ENCODE peak calls at places on chromosomes 12 and 14, in four cellular contexts. F, K, C and M are unnamed samples.

GRCh38 chr12:119988440-119988787 is 622 bp upstream of the BICDL1 start:
- DNase-seq in K (no peak), F (no peak), C (no peak), M (no peak)

GRCh38 chr12:91529829-91530228 is 347.2 kb upstream of the DCN start:
- DNase-seq in F (peak; percentile 44), C (no peak), K (no peak), M (no peak)

GRCh38 chr12:42705863-42706262 is 116.3 kb upstream of the PRICKLE1 start:
- DNase-seq in C (no peak), K (no peak), F (no peak), M (peak; percentile 93)

GRCh38 chr12:124764870-124765570 is 98.6 kb downstream of the SCARB1 start:
- DNase-seq in F (no peak), C (no peak), K (no peak), M (peak; percentile 87)

GRCh38 chr14:64953310-64953654 is 10.7 kb upstream of the GPX2 start:
- DNase-seq in K (no peak), C (no peak), F (no peak), M (peak; percentile 43)

GRCh38 chr14:65251213-65251612 is 148.9 kb upstream of the MAX start:
- DNase-seq in K (no peak), F (no peak), C (no peak), M (no peak)

GRCh38 chr14:94341654-94342333 is 18.7 kb upstream of the SERPINA6 start:
- DNase-seq in C (no peak), K (no peak), F (no peak), M (no peak)

GRCh38 chr14:68794130-68794855 is 1.4 kb upstream of the ZFP36L1 start:
- DNase-seq in C (peak; percentile 55), F (peak; percentile 85), K (no peak), M (peak; percentile 97)

GRCh38 chr12:89212339-89212771 is 139.9 kb downstream of the DUSP6 start:
- DNase-seq in C (no peak), F (peak; percentile 63), K (no peak), M (peak; percentile 71)

GRCh38 chr12:60014441-60014840 is 418.6 kb downstream of the SLC16A7 start:
- DNase-seq in K (no peak), F (no peak), C (no peak), M (no peak)

DNA sequence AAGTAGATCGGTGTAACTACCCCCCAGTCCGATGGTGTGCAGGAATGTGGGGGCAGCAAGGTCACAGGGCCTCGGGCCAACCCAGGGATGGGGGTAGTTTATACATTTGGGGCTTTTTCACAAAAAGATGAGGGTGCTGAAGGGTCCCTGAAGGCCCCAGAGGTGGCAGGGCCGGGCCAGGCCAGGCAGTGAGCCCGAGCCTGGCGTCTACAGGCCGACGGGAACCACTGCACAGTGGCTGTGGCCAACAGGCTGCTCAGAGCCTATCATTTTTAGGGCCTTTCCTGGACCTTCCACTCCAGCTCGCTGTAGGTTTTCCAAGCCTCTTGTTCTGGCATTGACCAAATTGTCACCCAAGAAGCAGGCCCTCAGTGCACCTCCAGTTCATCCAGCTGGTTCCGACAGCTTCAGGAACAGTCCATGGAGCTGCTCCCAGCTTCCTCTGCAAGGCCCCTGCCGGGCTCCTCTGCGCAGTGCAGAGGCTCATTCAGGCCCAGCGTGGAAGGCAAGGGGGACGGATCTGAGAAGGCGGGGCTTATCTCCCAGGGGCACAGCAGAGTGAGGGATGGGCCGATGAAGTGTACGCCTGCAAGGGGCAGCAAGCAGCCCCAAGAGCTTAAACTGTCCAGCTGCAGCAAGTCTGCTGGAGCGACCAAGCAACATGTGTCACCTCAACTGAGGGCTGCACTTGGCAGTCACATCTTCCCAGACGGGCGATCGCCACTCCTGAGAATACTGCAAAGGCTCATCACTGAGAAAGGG is 13.9 kb downstream of the CDCA4 start:
- DNase-seq in K (no peak), F (no peak), C (no peak), M (no peak)
- TF ChIP-seq POLR2AphosphoS5 in K (no peak), F (no peak), C (no peak), M (no peak)

GRCh38 chr12:3186546-3187237 is 109.5 kb downstream of the TSPAN9 start:
- DNase-seq in C (no peak), K (no peak), F (no peak), M (no peak)
- TF ChIP-seq POLR2A in C (no peak), K (no peak), F (no peak), M (no peak)

GRCh38 chr12:54257332-54257731 is 22.6 kb downstream of the CBX5 start:
- DNase-seq in K (no peak), C (no peak), F (no peak), M (no peak)
- H3K4me3 ChIP-seq in K (no peak overlapping the region), C (no peak overlapping the region), F (no peak overlapping the region), M (no peak overlapping the region)

GRCh38 chr12:3752741-3753486 is at the start of gene CRACR2A:
- DNase-seq in K (peak; percentile 32), F (peak; percentile 35), C (peak; percentile 88), M (peak; percentile 80)
- TF ChIP-seq POLR2AphosphoS5 in K (peak; percentile 68), F (no peak), C (no peak), M (no peak)

GRCh38 chr12:111685322-111685810 is 390 bp downstream of the BRAP start:
- DNase-seq in C (no peak), F (no peak), K (no peak), M (no peak)

GRCh38 chr12:111687952-111688351 is 2.1 kb downstream of the ACAD10 start:
- DNase-seq in K (no peak), F (no peak), C (no peak), M (no peak)

GRCh38 chr12:111687255-111687654 is 1.4 kb downstream of the ACAD10 start:
- DNase-seq in F (no peak), K (no peak), C (no peak), M (no peak)

GRCh38 chr12:111686574-111687105 is 787 bp downstream of the ACAD10 start:
- DNase-seq in C (no peak), K (no peak), F (no peak), M (no peak)

GRCh38 chr12:111685811-111686573 is at the start of the genes ACAD10 and BRAP:
- DNase-seq in K (peak; percentile 87), F (peak; percentile 90), C (peak; percentile 96), M (peak; percentile 96)
- TF ChIP-seq POLR2A in K (peak; percentile 81), F (peak; percentile 67), C (peak; percentile 98), M (peak; percentile 70)

GRCh38 chr12:118317729-118318128 is 55.0 kb downstream of the TAOK3 start:
- DNase-seq in F (no peak), K (no peak), C (no peak), M (no peak)
- H3K4me3 ChIP-seq in F (no peak overlapping the region), K (no peak overlapping the region), C (no peak overlapping the region), M (no peak overlapping the region)